ENCODE peak calls at places on chromosomes 7 and 10, in four cellular contexts. M is endothelial cell, B is amniotic stem cell, G is stomach. K is an unnamed sample.

GRCh38 chr7:94656658-94656924 is 658 bp upstream of the SGCE start:
- DNase-seq in M (no peak), B (no peak), G (no peak), K (no peak)

GRCh38 chr10:62632071-62632809 is 172.3 kb upstream of the ADO start:
- DNase-seq in M (no peak), B (no peak), G (no peak), K (no peak)

GRCh38 chr7:114885836-114886235 is 36.1 kb upstream of the MDFIC start:
- DNase-seq in M (no peak), B (no peak), G (no peak), K (no peak)

GRCh38 chr7:108078156-108078781 is 51.9 kb downstream of the LAMB4 start:
- DNase-seq in M (no peak), B (no peak), G (no peak), K (no peak)

GRCh38 chr10:89575037-89575436 is 39.6 kb upstream of the SLC16A12 start:
- DNase-seq in M (no peak), B (no peak), G (no peak), K (no peak)

GRCh38 chr10:33621143-33621542 is 286.7 kb upstream of the NRP1 start:
- DNase-seq in M (no peak), B (no peak), G (no peak), K (no peak)

GRCh38 chr10:119374236-119374635 is 166.9 kb downstream of the GRK5 start:
- DNase-seq in M (no peak), B (no peak), G (no peak), K (no peak)

GRCh38 chr10:61857746-61858145 is 43.8 kb upstream of the ARID5B start:
- DNase-seq in M (no peak), B (no peak), G (no peak), K (no peak)

GRCh38 chr7:134527979-134528371 is 608 bp downstream of the AKR1B10 start:
- DNase-seq in M (no peak), B (peak; percentile 64), G (no peak), K (no peak)

K was measured in activated T-helper 1 cell treated with anti-CD3 and anti-CD28 coated beads, Interleukin-2, amount 50 U/mL, for 16 hours.